ENCODE peak calls at places on chromosomes 2 and 18, in five cellular contexts. R is right atrium auricular region, F is sigmoid colon, G is RWPE1, B is psoas muscle. U is an unnamed sample.

GRCh38 chr18:73153271-73153670 is 285.5 kb upstream of the NETO1 start:
- DNase-seq in G (peak), F (no peak), R (no peak), B (no peak), U (no peak)

GRCh38 chr2:86750240-86750839 is 30.2 kb downstream of the RMND5A start:
- DNase-seq in R (no peak), B (no peak), G (no peak), F (no peak), U (no peak)

GRCh38 chr2:165087933-165088901 is 115.6 kb downstream of the SCN3A start:
- DNase-seq in G (no peak), F (no peak), B (no peak), R (no peak), U (no peak)

GRCh38 chr2:142596334-142597088 is 281.0 kb upstream of the KYNU start:
- DNase-seq in F (no peak), G (no peak), R (no peak), B (no peak), U (no peak)

GRCh38 chr2:239864247-239865058 is 160.7 kb downstream of the NDUFA10 start:
- DNase-seq in R (peak), F (no peak), G (no peak), B (no peak), U (no peak)

GRCh38 chr2:240498958-240499260 is 58.9 kb downstream of the ANKMY1 start:
- DNase-seq in B (no peak), R (no peak), G (no peak), F (no peak), U (no peak)

GRCh38 chr18:13427354-13427753 is 208.8 kb downstream of the LDLRAD4 start:
- DNase-seq in G (no peak), R (peak), B (no peak), F (peak), U (no peak)

GRCh38 chr2:7674606-7675005 is 757.4 kb downstream of the RNF144A start:
- DNase-seq in F (no peak), B (no peak), R (no peak), G (no peak), U (no peak)

GRCh38 chr2:134217316-134217715 is 36.6 kb upstream of the MGAT5 start:
- DNase-seq in R (no peak), B (no peak), F (no peak), G (no peak), U (no peak)

GRCh38 chr2:47656715-47657600 is 126.0 kb upstream of the MSH6 start:
- DNase-seq in G (no peak), B (no peak), F (no peak), R (no peak), U (no peak)

GRCh38 chr2:98346259-98347236 is at the start of gene CNGA3:
- DNase-seq in B (peak), R (no peak), F (no peak), G (peak), U (peak)

GRCh38 chr2:15941970-15942710 is 1.8 kb downstream of the MYCN start:
- DNase-seq in F (no peak), G (no peak), B (peak), R (no peak), U (no peak)

GRCh38 chr18:59957957-59958356 is 58.2 kb downstream of the PMAIP1 start:
- DNase-seq in B (no peak), R (no peak), G (no peak), F (no peak), U (peak)

GRCh38 chr2:35585972-35586371 is 769.6 kb upstream of the CRIM1 start:
- DNase-seq in G (no peak), F (no peak), R (no peak), B (no peak), U (no peak)

GRCh38 chr2:239181601-239182471 is 219.0 kb downstream of the HDAC4 start:
- DNase-seq in R (no peak), F (peak), G (no peak), B (no peak), U (no peak)

GRCh38 chr2:238978507-238978906 is 130.6 kb downstream of the TWIST2 start:
- DNase-seq in B (no peak), R (no peak), G (no peak), F (no peak), U (no peak)

GRCh38 chr18:61765097-61765496 is 127.7 kb downstream of the RNF152 start:
- DNase-seq in R (no peak), F (no peak), B (no peak), G (no peak), U (no peak)

GRCh38 chr2:36376992-36377738 is 21.6 kb downstream of the CRIM1 start:
- DNase-seq in R (no peak), G (peak), B (peak), F (no peak), U (peak)

GRCh38 chr18:59908790-59909189 is 9.0 kb downstream of the PMAIP1 start:
- DNase-seq in R (no peak), B (no peak), G (no peak), F (no peak), U (no peak)

GRCh38 chr2:45067859-45068642 is 58.8 kb upstream of the SIX2 start:
- DNase-seq in G (no peak), B (peak), R (no peak), F (no peak), U (no peak)

GRCh38 chr2:149787206-149787605 is 199.6 kb upstream of the MMADHC start:
- DNase-seq in R (no peak), G (no peak), F (no peak), B (no peak), U (no peak)

GRCh38 chr2:64992218-64992617 is 3.0 kb downstream of the SLC1A4 start:
- DNase-seq in G (no peak), R (no peak), F (no peak), B (no peak), U (no peak)

GRCh38 chr18:55338955-55339662 is 248.9 kb downstream of the TCF4 start:
- DNase-seq in G (no peak), R (no peak), F (no peak), B (no peak), U (no peak)

GRCh38 chr2:86396304-86396785 is 44.8 kb upstream of the KDM3A start:
- DNase-seq in R (no peak), F (no peak), G (no peak), B (peak), U (peak)

GRCh38 chr2:15050483-15050882 is 418.0 kb downstream of the LRATD1 start:
- DNase-seq in G (no peak), R (no peak), B (no peak), F (no peak), U (no peak)

GRCh38 chr2:223109341-223109740 is 57.4 kb downstream of the KCNE4 start:
- DNase-seq in F (no peak), R (no peak), B (no peak), G (no peak), U (no peak)

GRCh38 chr2:63053235-63053888 is 2.7 kb downstream of the OTX1 start:
- DNase-seq in G (no peak), R (no peak), B (no peak), F (no peak), U (no peak)

GRCh38 chr18:29560270-29560669 is 1383.3 kb upstream of the CDH2 start:
- DNase-seq in B (no peak), G (no peak), F (no peak), R (no peak), U (no peak)

GRCh38 chr18:73340135-73340934 is 472.5 kb upstream of the NETO1 start:
- DNase-seq in G (peak), F (no peak), R (no peak), B (no peak), U (peak)

GRCh38 chr18:22177496-22177866 is 8.1 kb downstream of the GATA6 start:
- DNase-seq in F (no peak), B (no peak), R (no peak), G (no peak), U (no peak)

GRCh38 chr2:128467321-128467901 is 148.7 kb upstream of the HS6ST1 start:
- DNase-seq in F (no peak), G (no peak), B (no peak), R (peak), U (no peak)

GRCh38 chr2:73202156-73203054 is at the start of gene NOTO:
- DNase-seq in R (no peak), G (no peak), F (no peak), B (no peak), U (peak)

GRCh38 chr18:21897811-21898210 is 157.2 kb downstream of the MIB1 start:
- DNase-seq in B (no peak), R (no peak), G (peak), F (no peak), U (peak)

GRCh38 chr18:79493211-79493800 is 97.6 kb downstream of the NFATC1 start:
- DNase-seq in R (no peak), F (peak), B (peak), G (no peak), U (no peak)

GRCh38 chr2:230934291-230935131 is 9.5 kb upstream of the GPR55 start:
- DNase-seq in F (no peak), R (peak), G (no peak), B (no peak), U (no peak)

GRCh38 chr2:211228559-211228958 is 672.2 kb downstream of the CPS1 start:
- DNase-seq in F (no peak), G (no peak), B (no peak), R (no peak), U (no peak)

GRCh38 chr2:195677884-195678283 is 20.9 kb downstream of the SLC39A10 start:
- DNase-seq in F (no peak), R (no peak), B (no peak), G (no peak), U (no peak)
- TF ChIP-seq CTCF in F (no peak), R (no peak), B (no peak), G (no peak), U (no peak)

DNA sequence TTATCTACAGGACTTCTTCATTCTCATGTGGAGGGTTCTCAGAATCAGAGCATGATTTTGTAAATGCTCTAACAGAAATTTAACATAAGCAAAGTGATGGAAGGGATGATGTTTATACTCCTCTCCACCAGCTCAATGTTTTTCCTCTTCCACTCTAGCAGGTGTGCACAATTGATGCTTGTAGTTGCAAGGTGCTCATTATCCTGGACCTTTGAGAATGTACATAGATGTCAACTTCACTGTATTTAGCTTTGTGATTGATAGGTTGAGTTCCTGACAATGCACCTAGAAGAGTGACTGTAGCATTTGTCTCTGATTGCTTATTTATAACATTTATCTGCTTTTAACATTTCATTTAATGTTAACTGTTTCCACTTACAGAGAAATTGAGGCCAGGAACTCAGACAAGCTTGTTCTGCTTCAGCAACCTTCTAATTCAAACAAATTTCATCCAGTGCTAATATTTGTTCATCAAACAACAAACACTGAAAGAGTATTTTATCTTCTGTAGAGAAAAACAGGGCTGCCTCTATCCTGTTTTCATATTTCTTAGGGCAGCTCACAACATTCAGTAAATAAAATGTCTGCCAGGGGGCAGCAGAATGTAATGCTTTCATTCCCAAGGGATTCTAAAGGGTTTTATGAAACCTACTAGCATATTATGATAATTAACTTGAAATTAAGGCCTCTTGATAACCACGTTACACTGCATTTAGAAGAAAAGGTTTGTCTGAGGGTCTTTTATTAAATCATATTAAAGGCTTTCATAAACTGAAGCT is 127.9 kb upstream of the NOL4 start:
- DNase-seq in G (no peak), F (no peak), B (no peak), R (no peak), U (no peak)
- TF ChIP-seq CTCF in G (no peak), F (no peak), B (peak), R (no peak), U (peak)

GRCh38 chr2:99442837-99443236 is 47.0 kb downstream of the REV1 start:
- DNase-seq in B (no peak), G (peak), F (no peak), R (no peak), U (no peak)
- TF ChIP-seq CTCF in B (peak), G (no peak), F (no peak), R (peak), U (no peak)

GRCh38 chr2:171347158-171347557 is 86.6 kb downstream of the METTL8 start:
- DNase-seq in B (no peak), G (no peak), F (no peak), R (no peak), U (no peak)
- TF ChIP-seq CTCF in B (peak), G (no peak), F (no peak), R (no peak), U (no peak)

DNA sequence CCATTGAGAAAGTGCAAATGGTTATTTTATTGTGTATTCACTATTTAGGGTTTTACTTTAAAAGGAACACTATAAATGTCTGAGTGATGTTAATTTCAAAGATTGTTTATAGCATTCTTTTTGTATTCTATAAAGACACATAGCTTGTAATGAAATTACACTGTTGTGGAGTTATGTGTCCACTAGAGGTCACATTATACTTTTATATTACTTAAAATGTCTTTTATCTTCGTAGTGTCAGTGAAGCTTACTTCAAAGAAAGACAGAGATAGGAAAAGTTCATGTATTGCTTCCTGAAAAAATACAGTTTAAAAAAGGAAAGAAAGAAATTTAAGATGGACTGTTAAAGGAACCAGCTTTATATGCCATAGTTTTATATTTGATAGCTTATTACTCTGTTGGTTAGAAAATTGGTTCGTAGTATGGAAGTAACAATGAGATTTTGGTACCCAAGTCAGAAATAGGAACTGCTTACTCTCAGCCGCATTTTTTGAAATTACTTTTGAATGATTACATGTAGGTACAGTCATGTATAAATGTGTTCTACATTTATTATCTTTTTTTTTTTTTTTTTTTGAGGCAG is 20.5 kb downstream of the APLF start:
- DNase-seq in R (no peak), B (no peak), F (no peak), G (peak), U (no peak)
- TF ChIP-seq CTCF in R (peak), B (peak), F (no peak), G (peak), U (no peak)

DNA sequence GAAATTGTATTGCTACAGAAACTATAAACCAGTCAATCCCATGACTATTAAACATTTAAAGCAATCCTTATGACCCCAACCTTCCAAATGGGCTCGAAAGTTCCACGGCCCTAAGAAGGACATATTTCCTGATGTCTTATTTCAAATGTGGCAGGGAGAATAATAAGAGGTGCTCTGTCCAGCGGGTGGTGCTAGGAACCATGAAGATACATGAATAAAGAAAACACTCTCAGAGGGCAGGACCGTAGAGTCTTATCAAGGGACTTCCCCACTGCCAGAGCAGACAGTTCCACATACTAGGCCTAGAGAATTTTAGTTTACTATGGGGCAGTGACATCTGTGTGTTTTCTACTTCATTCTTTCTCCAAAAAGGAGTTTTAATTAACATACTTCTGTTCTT is 187.1 kb upstream of the PIK3C3 start:
- DNase-seq in G (peak), F (no peak), B (no peak), R (no peak), U (no peak)
- TF ChIP-seq CTCF in G (no peak), F (no peak), B (no peak), R (no peak), U (no peak)

GRCh38 chr2:232438951-232439757 is 16.8 kb upstream of the ALPI start:
- DNase-seq in R (no peak), G (no peak), F (no peak), B (peak), U (peak)
- TF ChIP-seq CTCF in R (peak), G (peak), F (peak), B (peak), U (peak)

GRCh38 chr18:68519341-68519740 is 195.6 kb downstream of the TMX3 start:
- DNase-seq in B (no peak), F (no peak), G (no peak), R (no peak), U (no peak)

GRCh38 chr18:68520406-68521075 is 194.4 kb downstream of the TMX3 start:
- DNase-seq in F (no peak), G (no peak), B (no peak), R (no peak), U (no peak)
- TF ChIP-seq CTCF in F (no peak), G (no peak), B (no peak), R (no peak), U (no peak)

GRCh38 chr2:162330881-162331280 is 12.4 kb upstream of the IFIH1 start:
- DNase-seq in F (no peak), G (no peak), R (no peak), B (no peak), U (no peak)

GRCh38 chr2:162328424-162329157 is 10.1 kb upstream of the IFIH1 start:
- DNase-seq in R (no peak), F (no peak), G (no peak), B (no peak), U (no peak)

GRCh38 chr2:162333968-162334367 is 10.0 kb upstream of the GCA start:
- DNase-seq in R (no peak), F (no peak), G (peak), B (no peak), U (peak)
- TF ChIP-seq CTCF in R (no peak), F (no peak), G (peak), B (no peak), U (no peak)

GRCh38 chr18:50170004-50170403 is 24.9 kb downstream of the MYO5B start:
- DNase-seq in R (no peak), F (no peak), G (no peak), B (no peak), U (no peak)
- TF ChIP-seq CTCF in R (no peak), F (no peak), G (no peak), B (no peak), U (no peak)